ENCODE peak calls at places on chromosomes 4 and X, in six cellular contexts. H is sciatic nerve, M is HL-60, Q is SJCRH30, Z is HS-27A, W is pancreas. P is an unnamed sample.

GRCh38 chr4:105631818-105632400 is 76.6 kb downstream of the INTS12 start:
- DNase-seq in H (no peak), M (no peak), Q (no peak), Z (no peak), W (no peak), P (no peak)

GRCh38 chrX:6026980-6027379 is 201.7 kb downstream of the NLGN4X start:
- DNase-seq in H (no peak), M (no peak), Q (no peak), Z (no peak), W (no peak), P (no peak)

GRCh38 chr4:169096221-169096620 is 86.2 kb upstream of the CBR4 start:
- DNase-seq in H (no peak), M (no peak), Q (no peak), Z (no peak), W (no peak), P (no peak)

GRCh38 chr4:145909331-145909730 is 29.3 kb downstream of the ZNF827 start:
- DNase-seq in H (no peak), M (no peak), Q (no peak), Z (no peak), W (peak), P (no peak)

GRCh38 chr4:7647932-7648812 is 213.4 kb upstream of the PSAPL1 start:
- DNase-seq in H (no peak), M (peak), Q (no peak), Z (no peak), W (no peak), P (no peak)

GRCh38 chr4:165799384-165799815 is 73.6 kb upstream of the TLL1 start:
- DNase-seq in H (no peak), M (no peak), Q (no peak), Z (no peak), W (no peak), P (no peak)

GRCh38 chrX:83022020-83022419 is 486.1 kb upstream of the POU3F4 start:
- DNase-seq in H (no peak), M (no peak), Q (no peak), Z (no peak), W (no peak), P (no peak)

GRCh38 chrX:43882294-43882681 is at the start of gene MAOB:
- DNase-seq in H (peak), M (no peak), Q (no peak), Z (no peak), W (no peak), P (no peak)

GRCh38 chrX:46325312-46325877 is 219.8 kb downstream of the ZNF674 start:
- DNase-seq in H (no peak), M (no peak), Q (peak), Z (peak), W (no peak), P (no peak)

GRCh38 chr4:123741906-123742305 is 345.3 kb downstream of the SPRY1 start:
- DNase-seq in H (no peak), M (no peak), Q (no peak), Z (no peak), W (no peak), P (no peak)

GRCh38 chr4:183321079-183321478 is 1.0 kb upstream of the CLDN22 start:
- DNase-seq in H (no peak), M (no peak), Q (no peak), Z (no peak), W (no peak), P (no peak)

GRCh38 chrX:30283456-30284200 is 25.6 kb downstream of the NR0B1 start:
- DNase-seq in H (no peak), M (peak), Q (no peak), Z (peak), W (no peak), P (no peak)

GRCh38 chr4:4438891-4439290 is 52.0 kb downstream of the NSG1 start:
- DNase-seq in H (no peak), M (no peak), Q (no peak), Z (no peak), W (no peak), P (no peak)

GRCh38 chrX:152904151-152905080 is 6.5 kb downstream of the ZNF185 start:
- DNase-seq in H (no peak), M (no peak), Q (peak), Z (no peak), W (peak), P (no peak)

GRCh38 chr4:168655182-168655581 is 158.3 kb downstream of the PALLD start:
- DNase-seq in H (no peak), M (no peak), Q (no peak), Z (no peak), W (no peak), P (no peak)

GRCh38 chr4:3861720-3862639 is 95.8 kb downstream of the ADRA2C start:
- DNase-seq in H (no peak), M (no peak), Q (no peak), Z (no peak), W (no peak), P (no peak)

GRCh38 chrX:134747006-134747405 is 88.7 kb upstream of the PLAC1 start:
- DNase-seq in H (no peak), M (no peak), Q (no peak), Z (no peak), W (no peak), P (no peak)

GRCh38 chr4:124934921-124935320 is 222.4 kb upstream of the ANKRD50 start:
- DNase-seq in H (no peak), M (no peak), Q (no peak), Z (no peak), W (no peak), P (no peak)

GRCh38 chrX:97446298-97446882 is 562.7 kb downstream of the RPA4 start:
- DNase-seq in H (no peak), M (no peak), Q (no peak), Z (no peak), W (no peak), P (no peak)

GRCh38 chr4:48967626-48968025 is 18.4 kb upstream of the CWH43 start:
- DNase-seq in H (no peak), M (no peak), Q (no peak), Z (no peak), W (no peak), P (no peak)

GRCh38 chrX:19849433-19850190 is 37.8 kb downstream of the SH3KBP1 start:
- DNase-seq in H (no peak), M (no peak), Q (no peak), Z (no peak), W (no peak), P (no peak)

GRCh38 chrX:38768079-38768478 is 33.2 kb upstream of the MID1IP1 start:
- DNase-seq in H (no peak), M (no peak), Q (no peak), Z (no peak), W (no peak), P (no peak)

GRCh38 chrX:134999469-134999868 is 8.7 kb downstream of the SMIM10 start:
- DNase-seq in H (no peak), M (peak), Q (no peak), Z (no peak), W (no peak), P (no peak)

GRCh38 chr4:5753366-5753765 is 42.4 kb downstream of the EVC start:
- DNase-seq in H (peak), M (no peak), Q (no peak), Z (no peak), W (no peak), P (peak)

GRCh38 chrX:45781901-45782553 is 581.4 kb upstream of the DIPK2B start:
- DNase-seq in H (no peak), M (no peak), Q (no peak), Z (no peak), W (no peak), P (no peak)

GRCh38 chrX:111244238-111244750 is 26.0 kb downstream of the CAPN6 start:
- DNase-seq in H (no peak), M (no peak), Q (peak), Z (no peak), W (no peak), P (no peak)

GRCh38 chr4:112270643-112271484 is 14.8 kb downstream of the TIFA start:
- DNase-seq in H (no peak), M (no peak), Q (no peak), Z (no peak), W (no peak), P (no peak)

GRCh38 chr4:76989391-76990061 is 40.0 kb downstream of the SEPTIN11 start:
- DNase-seq in H (no peak), M (no peak), Q (no peak), Z (no peak), W (no peak), P (no peak)

GRCh38 chrX:16778993-16779392 is 7.3 kb upstream of the TXLNG start:
- DNase-seq in H (no peak), M (no peak), Q (no peak), Z (no peak), W (no peak), P (no peak)

GRCh38 chrX:28628101-28628500 is 40.9 kb downstream of the IL1RAPL1 start:
- DNase-seq in H (no peak), M (no peak), Q (no peak), Z (no peak), W (no peak), P (no peak)

GRCh38 chrX:22629105-22629725 is 356.5 kb downstream of the CBLL2 start:
- DNase-seq in H (no peak), M (no peak), Q (peak), Z (peak), W (no peak), P (no peak)

GRCh38 chr4:1201851-1202525 is 29.6 kb upstream of the SPON2 start:
- DNase-seq in H (peak), M (peak), Q (peak), Z (no peak), W (no peak), P (peak)

GRCh38 chr4:65789850-65790249 is 119.6 kb upstream of the EPHA5 start:
- DNase-seq in H (no peak), M (no peak), Q (no peak), Z (no peak), W (no peak), P (no peak)

GRCh38 chr4:74483226-74483911 is 38.4 kb downstream of the AREG start:
- DNase-seq in H (no peak), M (no peak), Q (no peak), Z (no peak), W (no peak), P (no peak)

GRCh38 chr4:113368056-113368455 is 318.6 kb downstream of the ANK2 start:
- DNase-seq in H (no peak), M (no peak), Q (no peak), Z (peak), W (no peak), P (no peak)

GRCh38 chrX:64642482-64642881 is 247.2 kb upstream of the MTMR8 start:
- DNase-seq in H (no peak), M (no peak), Q (peak), Z (no peak), W (no peak), P (no peak)

GRCh38 chrX:70172964-70173363 is 4.3 kb upstream of the DGAT2L6 start:
- DNase-seq in H (no peak), M (no peak), Q (no peak), Z (no peak), W (no peak), P (no peak)

GRCh38 chr4:174154455-174154854 is 129.0 kb downstream of the FBXO8 start:
- DNase-seq in H (no peak), M (no peak), Q (no peak), Z (peak), W (no peak), P (no peak)

GRCh38 chrX:105975382-105975781 is 63.1 kb downstream of the SERPINA7 start:
- DNase-seq in H (no peak), M (no peak), Q (no peak), Z (no peak), W (no peak), P (no peak)

P was measured in osteocyte.